ENCODE peak calls at places on chromosomes 3 and 15, in six cellular contexts. One of them, this sample, is unnamed. For H3K4me1, the result is how much of the 10 kb centered on the place peaks cover.

GRCh38 chr3:17407576-17407975 is 334.9 kb downstream of the TBC1D5 start:
- DNase-seq in fibroblast of lung: peak
- DNase-seq in lung: no peak
- DNase-seq in heart left ventricle: no peak
- DNase-seq in PC-9: no peak
- DNase-seq in mammary epithelial cell: no peak
- DNase-seq in this sample: no peak

GRCh38 chr3:14687360-14687759 is 12.4 kb downstream of the C3orf20 start:
- DNase-seq in fibroblast of lung: no peak
- DNase-seq in lung: no peak
- DNase-seq in heart left ventricle: no peak
- DNase-seq in PC-9: no peak
- DNase-seq in mammary epithelial cell: no peak
- DNase-seq in this sample: no peak

GRCh38 chr3:131796558-131796957 is 238.3 kb downstream of the CPNE4 start:
- DNase-seq in fibroblast of lung: peak
- DNase-seq in lung: no peak
- DNase-seq in heart left ventricle: no peak
- DNase-seq in PC-9: no peak
- DNase-seq in mammary epithelial cell: no peak
- DNase-seq in this sample: no peak

GRCh38 chr3:186786810-186787375 is 3.5 kb downstream of the EIF4A2 start:
- DNase-seq in fibroblast of lung: no peak
- DNase-seq in lung: no peak
- DNase-seq in heart left ventricle: no peak
- DNase-seq in PC-9: no peak
- DNase-seq in mammary epithelial cell: no peak
- DNase-seq in this sample: no peak

GRCh38 chr3:194977341-194977740 is 291.7 kb downstream of the FAM43A start:
- DNase-seq in fibroblast of lung: no peak
- DNase-seq in lung: no peak
- DNase-seq in heart left ventricle: no peak
- DNase-seq in PC-9: no peak
- DNase-seq in mammary epithelial cell: no peak
- DNase-seq in this sample: no peak

GRCh38 chr3:151660890-151661289 is 72.8 kb upstream of the AADACL2 start:
- DNase-seq in fibroblast of lung: no peak
- DNase-seq in lung: no peak
- DNase-seq in heart left ventricle: no peak
- DNase-seq in PC-9: no peak
- DNase-seq in mammary epithelial cell: no peak
- DNase-seq in this sample: no peak

GRCh38 chr3:84092907-84093306 is 865.9 kb upstream of the CADM2 start:
- DNase-seq in fibroblast of lung: no peak
- DNase-seq in lung: no peak
- DNase-seq in heart left ventricle: no peak
- DNase-seq in PC-9: no peak
- DNase-seq in mammary epithelial cell: no peak
- DNase-seq in this sample: no peak

GRCh38 chr3:6125520-6125919 is 735.4 kb upstream of the GRM7 start:
- DNase-seq in fibroblast of lung: no peak
- DNase-seq in lung: no peak
- DNase-seq in heart left ventricle: no peak
- DNase-seq in PC-9: no peak
- DNase-seq in mammary epithelial cell: no peak
- DNase-seq in this sample: peak

GRCh38 chr3:52532517-52532837 is 1.2 kb downstream of the NT5DC2 start:
- DNase-seq in fibroblast of lung: peak
- DNase-seq in lung: no peak
- DNase-seq in heart left ventricle: no peak
- DNase-seq in PC-9: peak
- DNase-seq in mammary epithelial cell: no peak
- DNase-seq in this sample: no peak

GRCh38 chr3:12442654-12443501 is 41.4 kb upstream of the TSEN2 start:
- DNase-seq in fibroblast of lung: peak
- DNase-seq in lung: no peak
- DNase-seq in heart left ventricle: peak
- DNase-seq in PC-9: peak
- DNase-seq in mammary epithelial cell: peak
- DNase-seq in this sample: no peak

GRCh38 chr15:69253156-69253555 is 45.6 kb upstream of the PAQR5 start:
- DNase-seq in fibroblast of lung: peak
- DNase-seq in lung: no peak
- DNase-seq in heart left ventricle: no peak
- DNase-seq in PC-9: peak
- DNase-seq in mammary epithelial cell: peak
- DNase-seq in this sample: no peak

GRCh38 chr15:28154283-28154682 is 55.2 kb upstream of the OCA2 start:
- DNase-seq in fibroblast of lung: no peak
- DNase-seq in lung: no peak
- DNase-seq in heart left ventricle: no peak
- DNase-seq in PC-9: no peak
- DNase-seq in mammary epithelial cell: no peak
- DNase-seq in this sample: no peak

GRCh38 chr3:64956619-64957018 is 268.8 kb upstream of the ADAMTS9 start:
- DNase-seq in fibroblast of lung: no peak
- DNase-seq in lung: no peak
- DNase-seq in heart left ventricle: no peak
- DNase-seq in PC-9: no peak
- DNase-seq in mammary epithelial cell: no peak
- DNase-seq in this sample: no peak

GRCh38 chr3:52190294-52190841 is 7.6 kb upstream of the ALAS1 start:
- DNase-seq in fibroblast of lung: peak
- DNase-seq in lung: peak
- DNase-seq in heart left ventricle: no peak
- DNase-seq in PC-9: no peak
- DNase-seq in mammary epithelial cell: no peak
- DNase-seq in this sample: peak

GRCh38 chr3:142724682-142725351 is 983 bp downstream of the TRPC1 start:
- DNase-seq in fibroblast of lung: peak
- DNase-seq in lung: peak
- DNase-seq in heart left ventricle: peak
- DNase-seq in PC-9: peak
- DNase-seq in mammary epithelial cell: peak
- DNase-seq in this sample: peak

GRCh38 chr3:112093180-112093522 is 7.0 kb downstream of the C3orf52 start:
- DNase-seq in fibroblast of lung: no peak
- DNase-seq in lung: no peak
- DNase-seq in heart left ventricle: no peak
- DNase-seq in PC-9: no peak
- DNase-seq in mammary epithelial cell: no peak
- DNase-seq in this sample: no peak

GRCh38 chr3:112092439-112093179 is 6.4 kb downstream of the C3orf52 start:
- DNase-seq in fibroblast of lung: peak
- DNase-seq in lung: no peak
- DNase-seq in heart left ventricle: no peak
- DNase-seq in PC-9: no peak
- DNase-seq in mammary epithelial cell: no peak
- DNase-seq in this sample: no peak

GRCh38 chr3:112088944-112089343 is 2.8 kb downstream of the C3orf52 start:
- DNase-seq in fibroblast of lung: no peak
- DNase-seq in lung: no peak
- DNase-seq in heart left ventricle: no peak
- DNase-seq in PC-9: no peak
- DNase-seq in mammary epithelial cell: no peak
- DNase-seq in this sample: no peak

GRCh38 chr3:112089956-112090898 is 4.0 kb downstream of the C3orf52 start:
- DNase-seq in fibroblast of lung: no peak
- DNase-seq in lung: no peak
- DNase-seq in heart left ventricle: no peak
- DNase-seq in PC-9: no peak
- DNase-seq in mammary epithelial cell: peak
- DNase-seq in this sample: no peak

DNA sequence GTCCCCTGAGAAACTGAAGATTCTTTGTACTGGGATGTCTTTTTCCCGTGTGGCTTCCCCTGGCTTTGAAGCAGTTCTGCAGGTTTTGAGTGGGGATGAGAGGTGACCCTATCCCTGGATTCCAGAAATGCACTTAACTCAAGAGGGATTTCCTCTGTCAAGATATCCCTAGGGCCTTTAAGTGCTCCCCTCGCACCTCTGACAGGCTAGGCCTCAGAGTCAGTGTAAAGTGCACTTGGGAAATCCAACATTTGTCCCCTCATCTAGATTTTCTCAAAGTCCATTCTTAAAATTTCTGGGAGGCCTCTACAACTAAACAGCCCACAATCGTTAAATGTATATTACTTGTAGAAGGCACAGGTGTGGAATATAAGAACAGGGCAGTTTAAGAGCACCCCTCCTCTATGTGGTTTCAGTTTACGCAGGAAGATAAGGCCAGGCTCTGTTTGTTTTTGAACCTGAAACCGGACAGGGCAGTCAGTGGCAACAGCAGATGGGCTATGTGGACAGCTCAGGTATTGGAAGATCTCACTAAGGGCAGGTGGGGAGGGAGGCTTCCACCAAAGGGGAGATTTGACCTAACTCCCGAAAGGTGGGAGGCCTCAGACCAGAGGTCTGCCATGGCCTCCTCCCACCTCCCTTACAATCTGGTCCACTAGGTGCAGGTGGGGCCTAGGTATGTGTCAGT is 4.9 kb downstream of the C3orf52 start:
- DNase-seq in fibroblast of lung: no peak
- DNase-seq in lung: no peak
- DNase-seq in heart left ventricle: no peak
- DNase-seq in PC-9: peak
- DNase-seq in mammary epithelial cell: no peak
- DNase-seq in this sample: no peak
- H3K4me1 ChIP-seq in fibroblast of lung: under half
- H3K4me1 ChIP-seq in lung: under half
- H3K4me1 ChIP-seq in heart left ventricle: under half
- H3K4me1 ChIP-seq in PC-9: under half
- H3K4me1 ChIP-seq in mammary epithelial cell: under half
- H3K4me1 ChIP-seq in this sample: under half

DNA sequence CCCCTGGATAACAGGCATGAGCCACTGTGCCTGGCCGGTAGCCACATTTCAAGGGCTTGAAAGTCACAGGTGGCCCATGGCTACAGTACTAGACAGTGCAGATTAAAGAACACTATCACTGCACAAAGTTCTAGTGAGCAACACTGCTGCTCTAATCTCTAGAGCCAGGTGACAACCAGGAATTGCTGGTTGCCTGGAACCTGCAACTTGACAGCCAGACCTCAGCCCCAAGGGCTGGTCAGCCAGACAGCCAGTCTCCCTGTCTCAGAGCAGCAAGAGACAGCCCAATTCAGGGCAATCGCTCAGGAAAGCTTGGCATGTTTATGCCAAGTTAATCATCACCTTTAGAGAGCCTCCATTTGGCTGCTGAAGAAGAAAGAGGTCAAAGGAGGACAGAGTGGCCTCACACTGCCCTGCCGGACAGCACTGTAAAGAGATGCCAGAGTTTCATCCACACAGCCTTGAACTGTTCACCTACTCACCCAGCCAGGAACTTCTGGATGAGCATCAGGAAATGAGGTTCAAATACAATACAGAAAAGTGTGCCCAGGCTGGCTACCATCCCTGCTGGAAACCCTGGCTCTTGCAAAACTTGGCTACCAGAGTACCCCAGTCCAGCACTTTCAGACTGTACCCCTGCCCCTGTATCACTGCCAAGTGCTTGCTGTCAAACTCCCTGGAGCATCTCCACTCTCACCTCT is 6.0 kb downstream of the CCDC12 start:
- DNase-seq in fibroblast of lung: no peak
- DNase-seq in lung: no peak
- DNase-seq in heart left ventricle: peak
- DNase-seq in PC-9: no peak
- DNase-seq in mammary epithelial cell: no peak
- DNase-seq in this sample: no peak
- H3K4me1 ChIP-seq in fibroblast of lung: under half
- H3K4me1 ChIP-seq in lung: under half
- H3K4me1 ChIP-seq in heart left ventricle: under half
- H3K4me1 ChIP-seq in PC-9: under half
- H3K4me1 ChIP-seq in mammary epithelial cell: under half
- H3K4me1 ChIP-seq in this sample: under half

GRCh38 chr3:127763816-127764215 is 58.5 kb downstream of the MGLL start:
- DNase-seq in fibroblast of lung: no peak
- DNase-seq in lung: no peak
- DNase-seq in heart left ventricle: no peak
- DNase-seq in PC-9: no peak
- DNase-seq in mammary epithelial cell: no peak
- DNase-seq in this sample: no peak
- H3K4me1 ChIP-seq in fibroblast of lung: under half
- H3K4me1 ChIP-seq in lung: under half
- H3K4me1 ChIP-seq in heart left ventricle: under half
- H3K4me1 ChIP-seq in PC-9: under half
- H3K4me1 ChIP-seq in mammary epithelial cell: under half
- H3K4me1 ChIP-seq in this sample: under half

GRCh38 chr15:90101130-90101968 is 919 bp downstream of the IDH2 start:
- DNase-seq in fibroblast of lung: peak
- DNase-seq in lung: peak
- DNase-seq in heart left ventricle: peak
- DNase-seq in PC-9: no peak
- DNase-seq in mammary epithelial cell: no peak
- DNase-seq in this sample: peak
- H3K4me1 ChIP-seq in fibroblast of lung: under half
- H3K4me1 ChIP-seq in lung: under half
- H3K4me1 ChIP-seq in heart left ventricle: under half
- H3K4me1 ChIP-seq in PC-9: half or more
- H3K4me1 ChIP-seq in mammary epithelial cell: under half
- H3K4me1 ChIP-seq in this sample: under half

GRCh38 chr3:46926039-46926438 is 48.5 kb downstream of the PTH1R start:
- DNase-seq in fibroblast of lung: peak
- DNase-seq in lung: peak
- DNase-seq in heart left ventricle: peak
- DNase-seq in PC-9: no peak
- DNase-seq in mammary epithelial cell: no peak
- DNase-seq in this sample: no peak

GRCh38 chr3:46926447-46926846 is 48.9 kb downstream of the PTH1R start:
- DNase-seq in fibroblast of lung: no peak
- DNase-seq in lung: no peak
- DNase-seq in heart left ventricle: no peak
- DNase-seq in PC-9: no peak
- DNase-seq in mammary epithelial cell: no peak
- DNase-seq in this sample: no peak

GRCh38 chr3:46923559-46924350 is 46.2 kb downstream of the PTH1R start:
- DNase-seq in fibroblast of lung: no peak
- DNase-seq in lung: no peak
- DNase-seq in heart left ventricle: peak
- DNase-seq in PC-9: no peak
- DNase-seq in mammary epithelial cell: no peak
- DNase-seq in this sample: no peak

GRCh38 chr3:46925585-46925934 is 48.0 kb downstream of the PTH1R start:
- DNase-seq in fibroblast of lung: no peak
- DNase-seq in lung: no peak
- DNase-seq in heart left ventricle: peak
- DNase-seq in PC-9: no peak
- DNase-seq in mammary epithelial cell: no peak
- DNase-seq in this sample: no peak

DNA sequence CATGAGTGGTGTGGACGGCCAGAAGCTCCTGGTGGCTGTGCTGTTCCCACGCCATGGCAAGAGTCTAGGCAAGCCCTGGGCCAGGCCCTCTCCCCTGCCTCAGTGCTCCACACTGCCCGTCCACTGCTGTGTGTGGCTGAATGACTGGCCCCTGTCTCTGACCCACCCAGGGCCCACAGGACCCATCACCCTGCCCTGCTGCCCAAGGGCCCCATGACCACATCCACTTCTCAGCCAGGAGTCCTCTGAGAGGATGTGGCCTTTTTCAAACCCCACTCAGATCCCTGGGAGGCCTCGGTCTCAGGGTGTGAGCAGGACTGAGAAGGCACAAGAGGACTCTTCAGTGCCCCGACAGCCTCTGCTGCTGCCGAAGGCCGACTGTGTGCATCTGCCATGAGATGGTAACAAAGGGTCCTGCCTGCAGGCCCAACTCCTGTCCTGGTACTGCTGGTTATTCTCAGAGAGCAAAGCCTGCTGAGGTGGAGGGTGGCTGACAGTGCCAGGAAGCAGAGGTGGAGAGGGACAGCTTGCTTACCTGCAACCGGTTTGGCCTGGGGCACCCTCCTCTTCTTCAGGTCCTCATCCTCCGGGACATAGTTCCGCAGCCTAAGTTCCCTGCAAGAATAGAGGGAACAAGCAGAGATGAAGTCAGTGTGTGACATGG is 47.5 kb downstream of the PTH1R start:
- DNase-seq in fibroblast of lung: no peak
- DNase-seq in lung: no peak
- DNase-seq in heart left ventricle: peak
- DNase-seq in PC-9: no peak
- DNase-seq in mammary epithelial cell: no peak
- DNase-seq in this sample: no peak
- H3K4me1 ChIP-seq in fibroblast of lung: under half
- H3K4me1 ChIP-seq in lung: under half
- H3K4me1 ChIP-seq in heart left ventricle: under half
- H3K4me1 ChIP-seq in PC-9: under half
- H3K4me1 ChIP-seq in mammary epithelial cell: under half
- H3K4me1 ChIP-seq in this sample: under half